ENCODE peak calls at places on chromosomes 5 and 9, in nine cellular contexts. One of them, this sample, is unnamed.

GRCh38 chr9:133580971-133581370 is 28.2 kb downstream of the FAM163B start:
- DNase-seq in A549: no peak
- DNase-seq in stimulated activated CD4-positive, alpha-beta T cell treated with anti-CD3 and anti-CD28 coated beads, Interleukin-4, amount 100 ng/mL, for 4 hours: no peak
- DNase-seq in stromal cell of bone marrow: no peak
- DNase-seq in NCI-H1105 treated with DMSO at 0.1 percent for 48 hours: no peak
- DNase-seq in left ventricle myocardium superior: peak; percentile 2
- DNase-seq in AG08395: no peak
- DNase-seq in activated naive CD4-positive, alpha-beta T cell: no peak
- DNase-seq in NCI-H524: no peak
- DNase-seq in this sample: no peak

GRCh38 chr9:122498883-122499288 is 11.7 kb upstream of the OR1J2 start:
- DNase-seq in A549: peak; percentile 13
- DNase-seq in stimulated activated CD4-positive, alpha-beta T cell treated with anti-CD3 and anti-CD28 coated beads, Interleukin-4, amount 100 ng/mL, for 4 hours: no peak
- DNase-seq in stromal cell of bone marrow: peak; percentile 3
- DNase-seq in NCI-H1105 treated with DMSO at 0.1 percent for 48 hours: peak; percentile 14
- DNase-seq in left ventricle myocardium superior: no peak
- DNase-seq in AG08395: peak; percentile 71
- DNase-seq in activated naive CD4-positive, alpha-beta T cell: no peak
- DNase-seq in NCI-H524: peak; percentile 70
- DNase-seq in this sample: no peak

GRCh38 chr5:169011009-169011408 is 289.9 kb downstream of the SLIT3 start:
- DNase-seq in A549: no peak
- DNase-seq in stimulated activated CD4-positive, alpha-beta T cell treated with anti-CD3 and anti-CD28 coated beads, Interleukin-4, amount 100 ng/mL, for 4 hours: no peak
- DNase-seq in stromal cell of bone marrow: no peak
- DNase-seq in NCI-H1105 treated with DMSO at 0.1 percent for 48 hours: no peak
- DNase-seq in left ventricle myocardium superior: no peak
- DNase-seq in AG08395: no peak
- DNase-seq in activated naive CD4-positive, alpha-beta T cell: no peak
- DNase-seq in NCI-H524: no peak
- DNase-seq in this sample: no peak

GRCh38 chr9:120394058-120394669 is 185.8 kb downstream of the CDK5RAP2 start:
- DNase-seq in A549: no peak
- DNase-seq in stimulated activated CD4-positive, alpha-beta T cell treated with anti-CD3 and anti-CD28 coated beads, Interleukin-4, amount 100 ng/mL, for 4 hours: no peak
- DNase-seq in stromal cell of bone marrow: peak; percentile 90
- DNase-seq in NCI-H1105 treated with DMSO at 0.1 percent for 48 hours: no peak
- DNase-seq in left ventricle myocardium superior: no peak
- DNase-seq in AG08395: peak; percentile 94
- DNase-seq in activated naive CD4-positive, alpha-beta T cell: no peak
- DNase-seq in NCI-H524: no peak
- DNase-seq in this sample: peak; percentile 22

GRCh38 chr9:3241290-3241689 is 284.5 kb downstream of the RFX3 start:
- DNase-seq in A549: no peak
- DNase-seq in stimulated activated CD4-positive, alpha-beta T cell treated with anti-CD3 and anti-CD28 coated beads, Interleukin-4, amount 100 ng/mL, for 4 hours: no peak
- DNase-seq in stromal cell of bone marrow: peak; percentile 25
- DNase-seq in NCI-H1105 treated with DMSO at 0.1 percent for 48 hours: no peak
- DNase-seq in left ventricle myocardium superior: no peak
- DNase-seq in AG08395: no peak
- DNase-seq in activated naive CD4-positive, alpha-beta T cell: no peak
- DNase-seq in NCI-H524: no peak
- DNase-seq in this sample: no peak

GRCh38 chr5:95471922-95472321 is 80.8 kb downstream of the FAM81B start:
- DNase-seq in A549: no peak
- DNase-seq in stimulated activated CD4-positive, alpha-beta T cell treated with anti-CD3 and anti-CD28 coated beads, Interleukin-4, amount 100 ng/mL, for 4 hours: no peak
- DNase-seq in stromal cell of bone marrow: peak; percentile 7
- DNase-seq in NCI-H1105 treated with DMSO at 0.1 percent for 48 hours: no peak
- DNase-seq in left ventricle myocardium superior: no peak
- DNase-seq in AG08395: peak; percentile 44
- DNase-seq in activated naive CD4-positive, alpha-beta T cell: no peak
- DNase-seq in NCI-H524: no peak
- DNase-seq in this sample: no peak

GRCh38 chr9:109908459-109909390 is 128.7 kb downstream of the PALM2AKAP2 start:
- DNase-seq in A549: no peak
- DNase-seq in stimulated activated CD4-positive, alpha-beta T cell treated with anti-CD3 and anti-CD28 coated beads, Interleukin-4, amount 100 ng/mL, for 4 hours: no peak
- DNase-seq in stromal cell of bone marrow: no peak
- DNase-seq in NCI-H1105 treated with DMSO at 0.1 percent for 48 hours: no peak
- DNase-seq in left ventricle myocardium superior: no peak
- DNase-seq in AG08395: peak; percentile 33
- DNase-seq in activated naive CD4-positive, alpha-beta T cell: no peak
- DNase-seq in NCI-H524: no peak
- DNase-seq in this sample: no peak

GRCh38 chr9:135032041-135032835 is 55.2 kb upstream of the OLFM1 start:
- DNase-seq in A549: no peak
- DNase-seq in stimulated activated CD4-positive, alpha-beta T cell treated with anti-CD3 and anti-CD28 coated beads, Interleukin-4, amount 100 ng/mL, for 4 hours: no peak
- DNase-seq in stromal cell of bone marrow: no peak
- DNase-seq in NCI-H1105 treated with DMSO at 0.1 percent for 48 hours: no peak
- DNase-seq in left ventricle myocardium superior: peak; percentile 9
- DNase-seq in AG08395: no peak
- DNase-seq in activated naive CD4-positive, alpha-beta T cell: no peak
- DNase-seq in NCI-H524: no peak
- DNase-seq in this sample: no peak

GRCh38 chr5:74192606-74193299 is 447.8 kb downstream of the ENC1 start:
- DNase-seq in A549: no peak
- DNase-seq in stimulated activated CD4-positive, alpha-beta T cell treated with anti-CD3 and anti-CD28 coated beads, Interleukin-4, amount 100 ng/mL, for 4 hours: no peak
- DNase-seq in stromal cell of bone marrow: no peak
- DNase-seq in NCI-H1105 treated with DMSO at 0.1 percent for 48 hours: no peak
- DNase-seq in left ventricle myocardium superior: no peak
- DNase-seq in AG08395: peak; percentile 68
- DNase-seq in activated naive CD4-positive, alpha-beta T cell: no peak
- DNase-seq in NCI-H524: no peak
- DNase-seq in this sample: no peak

GRCh38 chr9:77475641-77476473 is 172.3 kb downstream of the GNA14 start:
- DNase-seq in A549: no peak
- DNase-seq in stimulated activated CD4-positive, alpha-beta T cell treated with anti-CD3 and anti-CD28 coated beads, Interleukin-4, amount 100 ng/mL, for 4 hours: peak; percentile 25
- DNase-seq in stromal cell of bone marrow: peak; percentile 73
- DNase-seq in NCI-H1105 treated with DMSO at 0.1 percent for 48 hours: no peak
- DNase-seq in left ventricle myocardium superior: no peak
- DNase-seq in AG08395: peak; percentile 78
- DNase-seq in activated naive CD4-positive, alpha-beta T cell: no peak
- DNase-seq in NCI-H524: no peak
- DNase-seq in this sample: no peak

GRCh38 chr9:108478871-108479332 is 376.9 kb downstream of the ACTL7B start:
- DNase-seq in A549: peak; percentile 25
- DNase-seq in stimulated activated CD4-positive, alpha-beta T cell treated with anti-CD3 and anti-CD28 coated beads, Interleukin-4, amount 100 ng/mL, for 4 hours: no peak
- DNase-seq in stromal cell of bone marrow: peak; percentile 93
- DNase-seq in NCI-H1105 treated with DMSO at 0.1 percent for 48 hours: no peak
- DNase-seq in left ventricle myocardium superior: no peak
- DNase-seq in AG08395: peak; percentile 66
- DNase-seq in activated naive CD4-positive, alpha-beta T cell: no peak
- DNase-seq in NCI-H524: no peak
- DNase-seq in this sample: no peak

GRCh38 chr9:15525958-15526357 is 15.2 kb upstream of the PSIP1 start:
- DNase-seq in A549: no peak
- DNase-seq in stimulated activated CD4-positive, alpha-beta T cell treated with anti-CD3 and anti-CD28 coated beads, Interleukin-4, amount 100 ng/mL, for 4 hours: no peak
- DNase-seq in stromal cell of bone marrow: no peak
- DNase-seq in NCI-H1105 treated with DMSO at 0.1 percent for 48 hours: no peak
- DNase-seq in left ventricle myocardium superior: no peak
- DNase-seq in AG08395: no peak
- DNase-seq in activated naive CD4-positive, alpha-beta T cell: no peak
- DNase-seq in NCI-H524: no peak
- DNase-seq in this sample: no peak

GRCh38 chr5:84181093-84181492 is 203.6 kb downstream of the EDIL3 start:
- DNase-seq in A549: no peak
- DNase-seq in stimulated activated CD4-positive, alpha-beta T cell treated with anti-CD3 and anti-CD28 coated beads, Interleukin-4, amount 100 ng/mL, for 4 hours: no peak
- DNase-seq in stromal cell of bone marrow: peak; percentile 24
- DNase-seq in NCI-H1105 treated with DMSO at 0.1 percent for 48 hours: no peak
- DNase-seq in left ventricle myocardium superior: no peak
- DNase-seq in AG08395: peak; percentile 2
- DNase-seq in activated naive CD4-positive, alpha-beta T cell: no peak
- DNase-seq in NCI-H524: no peak
- DNase-seq in this sample: no peak

GRCh38 chr9:78297672-78297961 is 692 bp downstream of the PSAT1 start:
- DNase-seq in A549: no peak
- DNase-seq in stimulated activated CD4-positive, alpha-beta T cell treated with anti-CD3 and anti-CD28 coated beads, Interleukin-4, amount 100 ng/mL, for 4 hours: no peak
- DNase-seq in stromal cell of bone marrow: no peak
- DNase-seq in NCI-H1105 treated with DMSO at 0.1 percent for 48 hours: no peak
- DNase-seq in left ventricle myocardium superior: no peak
- DNase-seq in AG08395: no peak
- DNase-seq in activated naive CD4-positive, alpha-beta T cell: no peak
- DNase-seq in NCI-H524: no peak
- DNase-seq in this sample: peak; percentile 22

This sample was measured in activated CD8-positive, alpha-beta memory T cell treated with anti-CD3 and anti-CD28 coated beads for 48 hours.